ENCODE peak calls at places on chromosomes 12 and 14, in ten cellular contexts. W, R, B, F, S, Y, O, T, P and D are unnamed samples.

GRCh38 chr14:45868377-45868776 is 615.4 kb upstream of the MIS18BP1 start:
- DNase-seq in R (no peak), O (no peak), B (no peak), Y (no peak), T (no peak), S (no peak), P (no peak), W (no peak), F (no peak), D (no peak)

GRCh38 chr12:43282106-43282505 is 269.9 kb downstream of the ADAMTS20 start:
- DNase-seq in R (no peak), W (peak), S (no peak), P (peak), B (peak), T (peak), Y (no peak), O (no peak), F (no peak), D (no peak)

GRCh38 chr12:26800858-26801257 is 32.1 kb downstream of the ITPR2 start:
- DNase-seq in F (no peak), Y (no peak), P (no peak), O (no peak), R (no peak), W (no peak), T (no peak), B (no peak), S (no peak), D (no peak)

GRCh38 chr12:43957732-43958131 is 121.9 kb downstream of the TMEM117 start:
- DNase-seq in B (peak), Y (no peak), R (no peak), F (peak), O (no peak), W (peak), T (peak), P (peak), S (no peak), D (no peak)

GRCh38 chr12:34400986-34401658 is 378.8 kb downstream of the ALG10 start:
- DNase-seq in F (no peak), S (no peak), O (peak), B (peak), W (peak), P (peak), T (no peak), Y (peak), R (peak), D (no peak)

GRCh38 chr14:104882325-104882973 is 17.4 kb downstream of the CEP170B start:
- DNase-seq in F (peak), B (peak), O (no peak), T (peak), P (no peak), Y (no peak), W (no peak), R (peak), S (no peak), D (no peak)

GRCh38 chr14:75562048-75562447 is 16.4 kb upstream of the FLVCR2 start:
- DNase-seq in T (no peak), W (no peak), Y (no peak), B (no peak), S (no peak), P (no peak), O (no peak), F (no peak), R (no peak), D (peak)

GRCh38 chr12:94020335-94020734 is 128.0 kb upstream of the PLXNC1 start:
- DNase-seq in T (no peak), W (no peak), F (no peak), Y (no peak), S (no peak), B (no peak), R (no peak), P (peak), O (no peak), D (no peak)

GRCh38 chr12:68630050-68630449 is 19.4 kb downstream of the RAP1B start:
- DNase-seq in B (no peak), O (no peak), F (no peak), Y (no peak), W (no peak), R (no peak), T (no peak), P (no peak), S (no peak), D (no peak)

GRCh38 chr12:109423392-109423791 is 53.7 kb downstream of the KCTD10 start:
- DNase-seq in S (no peak), P (no peak), B (no peak), Y (no peak), O (no peak), F (no peak), W (no peak), R (no peak), T (no peak), D (no peak)

GRCh38 chr12:90854136-90854689 is 100.8 kb downstream of the CCER1 start:
- DNase-seq in R (no peak), T (peak), B (peak), P (peak), Y (no peak), S (no peak), F (peak), O (no peak), W (peak), D (no peak)

GRCh38 chr12:120846721-120847120 is 57.4 kb downstream of the SPPL3 start:
- DNase-seq in W (peak), B (no peak), S (no peak), O (no peak), T (no peak), R (no peak), F (no peak), Y (no peak), P (peak), D (no peak)

GRCh38 chr12:93954160-93955112 is 193.9 kb upstream of the PLXNC1 start:
- DNase-seq in P (peak), R (no peak), F (no peak), T (no peak), O (no peak), S (no peak), B (no peak), Y (no peak), W (peak), D (no peak)

GRCh38 chr14:81435578-81436295 is 35.6 kb upstream of the STON2 start:
- DNase-seq in P (peak), Y (peak), T (peak), W (peak), R (peak), S (peak), F (peak), B (peak), O (peak), D (no peak)

GRCh38 chr14:72513994-72514659 is 379.8 kb downstream of the DPF3 start:
- DNase-seq in T (peak), W (peak), S (no peak), R (no peak), B (peak), F (no peak), O (no peak), P (peak), Y (no peak), D (no peak)

GRCh38 chr12:91432079-91432478 is 249.5 kb upstream of the DCN start:
- DNase-seq in P (no peak), O (no peak), W (no peak), R (no peak), B (no peak), Y (no peak), F (no peak), T (no peak), S (no peak), D (no peak)

GRCh38 chr12:29599397-29599796 is 101.9 kb upstream of the OVCH1 start:
- DNase-seq in F (no peak), P (peak), O (no peak), S (no peak), Y (no peak), W (no peak), R (no peak), B (no peak), T (no peak), D (no peak)

GRCh38 chr14:104202259-104203070 is 64.1 kb downstream of the KIF26A start:
- DNase-seq in S (no peak), R (no peak), T (peak), B (no peak), F (peak), Y (no peak), P (no peak), O (no peak), W (no peak), D (no peak)

GRCh38 chr14:62087191-62087590 is 325.0 kb downstream of the SNAPC1 start:
- DNase-seq in Y (no peak), T (no peak), P (no peak), F (no peak), B (no peak), O (no peak), S (no peak), R (no peak), W (no peak), D (no peak)

GRCh38 chr12:132787877-132788276 is 26.2 kb upstream of the ANKLE2 start:
- DNase-seq in F (no peak), P (no peak), R (no peak), Y (no peak), S (no peak), B (no peak), T (no peak), W (peak), O (no peak), D (no peak)

GRCh38 chr14:93160353-93160801 is 24.3 kb downstream of the MOAP1 start:
- DNase-seq in P (peak), B (peak), R (peak), Y (no peak), O (no peak), W (peak), F (no peak), T (peak), S (no peak), D (no peak)

GRCh38 chr12:65602579-65603295 is 221.5 kb upstream of the HMGA2 start:
- DNase-seq in Y (peak), R (peak), T (peak), B (peak), F (no peak), S (peak), O (no peak), P (peak), W (peak), D (no peak)

GRCh38 chr12:57783466-57783801 is 847 bp downstream of the TSFM start:
- DNase-seq in F (no peak), O (no peak), W (no peak), S (no peak), R (no peak), T (no peak), Y (no peak), P (no peak), B (no peak), D (no peak)

GRCh38 chr14:53003776-53004175 is 52.9 kb upstream of the FERMT2 start:
- DNase-seq in F (no peak), R (no peak), P (no peak), O (no peak), Y (no peak), S (no peak), W (no peak), T (no peak), B (no peak), D (no peak)